ENCODE peak calls at places on chromosomes 13 and 19, in seven cellular contexts. M is right atrium auricular region, B is upper lobe of left lung, Y is GM06990, T is pancreas, E is IMR-90, K is astrocyte. N is an unnamed sample. For H3K36me3, the result is how much of the 10 kb centered on the place peaks cover.

GRCh38 chr13:114118763-114119123 is 13.7 kb downstream of the RASA3 start:
- DNase-seq in Y (no peak), M (no peak), B (no peak), K (no peak), T (peak), E (peak), N (no peak)

GRCh38 chr13:19817106-19817505 is 34.4 kb upstream of the PSPC1 start:
- DNase-seq in E (no peak), Y (no peak), T (no peak), M (no peak), B (no peak), K (no peak), N (no peak)

GRCh38 chr13:39876258-39876657 is 220.8 kb downstream of the COG6 start:
- DNase-seq in M (no peak), K (peak), E (peak), B (no peak), T (no peak), Y (no peak), N (peak)

GRCh38 chr19:18379803-18380747 is 5.9 kb upstream of the GDF15 start:
- DNase-seq in Y (no peak), T (peak), B (no peak), K (peak), M (peak), E (peak), N (peak)

GRCh38 chr19:29690842-29691241 is 24.2 kb downstream of the C19orf12 start:
- DNase-seq in T (no peak), B (no peak), Y (no peak), K (no peak), E (peak), M (no peak), N (no peak)

GRCh38 chr13:98839826-98840769 is 87.6 kb upstream of the SLC15A1 start:
- DNase-seq in Y (peak), M (peak), K (peak), E (peak), T (peak), B (peak), N (no peak)

GRCh38 chr13:28251462-28251861 is 113.1 kb downstream of the PAN3 start:
- DNase-seq in T (no peak), M (no peak), B (no peak), Y (no peak), K (no peak), E (no peak), N (no peak)

GRCh38 chr13:113788413-113789135 is 29.5 kb downstream of the TMEM255B start:
- DNase-seq in K (no peak), Y (no peak), E (no peak), M (no peak), B (peak), T (no peak), N (no peak)

GRCh38 chr13:30829145-30829544 is 76.9 kb upstream of the MEDAG start:
- DNase-seq in Y (no peak), E (peak), B (no peak), M (no peak), K (peak), T (no peak), N (no peak)

GRCh38 chr13:30831515-30831914 is 74.6 kb upstream of the MEDAG start:
- DNase-seq in B (no peak), M (no peak), T (no peak), E (no peak), K (no peak), Y (no peak), N (no peak)

GRCh38 chr13:30830638-30830965 is 75.5 kb upstream of the MEDAG start:
- DNase-seq in E (peak), K (no peak), B (no peak), T (no peak), Y (no peak), M (no peak), N (no peak)

GRCh38 chr13:30832377-30832776 is 73.7 kb upstream of the MEDAG start:
- DNase-seq in M (no peak), K (no peak), T (no peak), Y (no peak), E (no peak), B (no peak), N (no peak)

DNA sequence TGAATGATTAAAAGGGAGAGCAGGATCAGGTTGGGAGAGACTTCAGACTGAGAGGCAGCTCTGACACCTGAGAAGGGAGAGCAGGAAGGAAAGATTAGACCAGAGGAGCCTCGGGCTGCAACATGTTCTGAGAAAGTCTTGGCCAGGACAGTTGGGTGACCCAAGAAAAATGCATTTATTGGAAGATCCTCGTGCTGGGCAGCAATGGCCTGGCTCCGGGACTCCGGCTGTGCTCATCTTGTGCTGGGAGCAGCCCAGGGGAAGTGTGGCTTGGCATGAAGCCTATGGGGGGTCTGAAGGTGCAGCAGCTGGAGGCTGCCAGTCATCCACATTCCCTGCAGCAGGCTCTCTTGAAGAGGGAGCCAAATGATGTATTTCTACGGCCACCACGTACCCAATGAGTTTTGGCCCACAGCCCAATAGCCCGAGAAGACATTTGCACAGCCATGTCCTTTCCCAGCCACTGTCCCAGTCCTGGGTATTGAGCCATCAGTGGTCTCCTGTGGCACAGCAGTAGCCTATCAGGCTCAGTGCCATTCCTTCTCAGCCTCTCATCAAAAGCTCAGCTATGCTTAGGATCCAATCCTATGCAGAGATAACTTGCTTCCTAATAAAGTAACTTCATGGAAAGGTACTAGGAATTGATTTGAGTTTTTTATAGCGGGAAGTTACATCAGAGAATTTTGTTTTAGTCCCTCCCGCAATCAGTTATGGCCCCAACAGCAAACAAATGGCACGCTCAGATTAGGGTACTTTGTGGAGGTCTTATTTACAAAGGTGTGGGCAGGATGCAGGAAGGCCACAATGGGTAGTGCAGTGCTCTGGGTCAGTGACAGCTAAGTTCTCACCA is 76.1 kb upstream of the MEDAG start:
- DNase-seq in E (no peak), Y (no peak), M (no peak), B (no peak), K (no peak), T (no peak), N (no peak)
- TF ChIP-seq CTCF in E (no peak), Y (no peak), M (no peak), B (no peak), K (no peak), T (no peak), N (no peak)

DNA sequence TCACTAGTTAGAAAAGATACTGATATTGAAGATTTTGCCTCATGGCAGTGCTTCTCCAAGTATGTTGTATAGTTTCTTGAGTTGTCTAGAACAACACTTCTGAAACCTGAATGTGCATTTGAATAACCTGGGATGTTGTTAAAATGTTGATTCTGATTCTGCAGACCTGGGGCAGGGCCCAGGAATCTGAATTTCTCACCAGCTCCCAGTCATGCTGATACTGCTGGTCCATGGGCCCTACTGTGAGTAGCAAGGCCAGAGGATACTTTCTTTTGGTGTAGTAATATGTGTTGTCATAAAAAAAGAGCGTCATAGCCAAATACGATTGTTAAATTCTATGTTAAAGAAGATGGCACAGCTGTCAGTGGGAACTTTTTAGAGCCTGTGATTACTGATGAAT is 41.6 kb upstream of the C1QTNF9 start:
- DNase-seq in M (peak), B (no peak), K (no peak), T (no peak), Y (no peak), E (no peak), N (no peak)
- H3K4me3 ChIP-seq in M (peak), B (no peak), K (no peak), T (no peak), Y (no peak), E (no peak), N (no peak)

GRCh38 chr19:15257782-15258181 is 25.5 kb upstream of the EPHX3 start:
- DNase-seq in Y (no peak), K (no peak), E (no peak), T (no peak), B (no peak), M (no peak), N (no peak)

GRCh38 chr19:15255359-15255990 is 23.2 kb upstream of the EPHX3 start:
- DNase-seq in T (no peak), Y (no peak), M (no peak), B (no peak), K (no peak), E (no peak), N (no peak)

GRCh38 chr19:15254547-15254946 is 22.3 kb upstream of the EPHX3 start:
- DNase-seq in T (no peak), M (no peak), Y (no peak), K (no peak), E (no peak), B (no peak), N (no peak)

GRCh38 chr19:15259900-15260299 is 27.7 kb upstream of the EPHX3 start:
- DNase-seq in B (no peak), K (no peak), Y (no peak), T (no peak), E (no peak), M (no peak), N (no peak)

DNA sequence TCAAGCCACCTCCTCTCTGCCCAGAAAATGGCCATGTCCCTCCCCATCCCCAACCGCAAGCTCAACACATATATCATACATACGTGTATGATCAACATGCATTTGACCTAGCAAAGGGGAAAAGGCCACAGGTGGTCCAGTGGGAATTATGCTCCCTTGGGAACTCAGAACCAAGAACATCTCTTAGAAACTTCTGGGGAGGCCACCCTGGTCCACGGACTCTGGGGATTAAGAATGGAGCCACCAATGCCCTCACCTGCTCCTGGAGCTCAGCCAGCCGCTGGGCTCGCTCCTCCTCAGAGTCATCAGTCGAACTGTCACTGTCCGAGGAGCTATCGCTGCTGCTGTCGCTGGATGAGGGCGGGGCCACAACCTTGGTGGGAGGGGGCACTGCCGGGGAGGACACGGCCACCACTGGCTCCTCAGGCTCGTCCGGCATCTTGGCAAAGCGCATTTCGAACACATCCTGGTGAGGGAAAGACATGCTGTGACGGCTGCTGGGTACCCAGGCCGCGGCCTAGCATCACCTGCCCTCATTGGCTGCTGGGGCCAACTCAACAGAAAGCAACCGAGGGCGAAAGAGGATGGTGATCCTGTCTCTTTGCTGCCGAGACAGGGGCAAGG is 24.6 kb upstream of the EPHX3 start:
- DNase-seq in K (no peak), T (no peak), Y (no peak), M (no peak), B (no peak), E (no peak), N (no peak)
- H3K36me3 ChIP-seq in K (under half), T (under half), Y (half or more), M (half or more), B (half or more), E (half or more), N (half or more)

GRCh38 chr19:10246511-10246910 is 5.5 kb upstream of the MRPL4 start:
- DNase-seq in B (no peak), K (no peak), E (no peak), T (no peak), M (no peak), Y (no peak), N (no peak)
- TF ChIP-seq CTCF in B (no peak), K (no peak), E (no peak), T (no peak), M (no peak), Y (no peak), N (no peak)

GRCh38 chr13:49956131-49956530 is 20.0 kb upstream of the SPRYD7 start:
- DNase-seq in B (no peak), E (no peak), Y (no peak), K (no peak), M (no peak), T (no peak), N (no peak)
- H3K4me3 ChIP-seq in B (no peak), E (no peak), Y (no peak), K (no peak), M (no peak), T (no peak), N (no peak)

DNA sequence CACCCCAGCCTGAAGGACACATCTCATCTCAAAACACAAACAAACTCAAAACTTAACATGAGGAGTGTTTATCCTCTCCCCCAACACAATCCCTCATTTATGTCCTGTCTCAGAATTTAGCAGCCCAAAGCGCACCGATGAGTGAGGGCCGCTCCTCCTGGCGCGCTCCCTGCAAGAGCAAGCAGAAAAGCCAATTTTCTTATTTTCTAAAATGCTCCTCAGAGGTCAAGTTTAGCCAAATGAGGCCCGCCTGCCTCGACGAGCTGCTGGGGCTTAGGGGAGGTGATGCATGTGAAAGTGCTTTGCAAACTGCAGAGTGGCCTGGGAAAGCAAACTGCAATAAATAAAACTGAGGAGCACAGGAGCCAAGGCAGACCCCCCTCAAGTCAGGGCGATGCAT is 28.9 kb downstream of the CAPS start:
- DNase-seq in E (no peak), B (no peak), K (no peak), T (no peak), M (no peak), Y (no peak), N (no peak)
- H3K36me3 ChIP-seq in E (under half), B (under half), K (under half), T (under half), M (under half), Y (under half), N (under half)

GRCh38 chr13:111505175-111505777 is 184.8 kb downstream of the TEX29 start:
- DNase-seq in B (no peak), E (no peak), Y (no peak), T (no peak), K (no peak), M (no peak), N (no peak)
- TF ChIP-seq CTCF in B (no peak), E (no peak), Y (no peak), T (no peak), K (peak), M (peak), N (no peak)

N was measured in BJ.